ENCODE peak calls at places on chromosome 2, in nine cellular contexts. One of them, this sample, is unnamed.

GRCh38 chr2:158602027-158602426 is 145.3 kb downstream of the PKP4 start:
- DNase-seq in stomach: peak
- DNase-seq in Caki2: no peak
- DNase-seq in DMS153: no peak
- DNase-seq in effector memory CD8-positive, alpha-beta T cell: no peak
- DNase-seq in right cardiac atrium: no peak
- DNase-seq in endothelial cell: no peak
- DNase-seq in T-helper 1 cell: no peak
- DNase-seq in Right ventricle myocardium inferior: no peak
- DNase-seq in this sample: no peak

GRCh38 chr2:96697476-96697875 is 42.4 kb downstream of the LMAN2L start:
- DNase-seq in stomach: no peak
- DNase-seq in Caki2: no peak
- DNase-seq in DMS153: no peak
- DNase-seq in effector memory CD8-positive, alpha-beta T cell: no peak
- DNase-seq in right cardiac atrium: no peak
- DNase-seq in endothelial cell: no peak
- DNase-seq in T-helper 1 cell: no peak
- DNase-seq in Right ventricle myocardium inferior: no peak
- DNase-seq in this sample: no peak

GRCh38 chr2:218368621-218369153 is 12.0 kb downstream of the CATIP start:
- DNase-seq in stomach: no peak
- DNase-seq in Caki2: no peak
- DNase-seq in DMS153: peak
- DNase-seq in effector memory CD8-positive, alpha-beta T cell: no peak
- DNase-seq in right cardiac atrium: peak
- DNase-seq in endothelial cell: no peak
- DNase-seq in T-helper 1 cell: no peak
- DNase-seq in Right ventricle myocardium inferior: peak
- DNase-seq in this sample: peak

GRCh38 chr2:62467100-62467474 is 38.9 kb downstream of the TMEM17 start:
- DNase-seq in stomach: no peak
- DNase-seq in Caki2: no peak
- DNase-seq in DMS153: no peak
- DNase-seq in effector memory CD8-positive, alpha-beta T cell: no peak
- DNase-seq in right cardiac atrium: no peak
- DNase-seq in endothelial cell: no peak
- DNase-seq in T-helper 1 cell: no peak
- DNase-seq in Right ventricle myocardium inferior: no peak
- DNase-seq in this sample: peak

GRCh38 chr2:36294290-36294689 is 61.3 kb upstream of the CRIM1 start:
- DNase-seq in stomach: no peak
- DNase-seq in Caki2: no peak
- DNase-seq in DMS153: no peak
- DNase-seq in effector memory CD8-positive, alpha-beta T cell: no peak
- DNase-seq in right cardiac atrium: no peak
- DNase-seq in endothelial cell: no peak
- DNase-seq in T-helper 1 cell: no peak
- DNase-seq in Right ventricle myocardium inferior: no peak
- DNase-seq in this sample: no peak

GRCh38 chr2:170818294-170819104 is 1.8 kb downstream of the GAD1 start:
- DNase-seq in stomach: no peak
- DNase-seq in Caki2: no peak
- DNase-seq in DMS153: no peak
- DNase-seq in effector memory CD8-positive, alpha-beta T cell: no peak
- DNase-seq in right cardiac atrium: no peak
- DNase-seq in endothelial cell: no peak
- DNase-seq in T-helper 1 cell: no peak
- DNase-seq in Right ventricle myocardium inferior: peak
- DNase-seq in this sample: no peak

GRCh38 chr2:181231151-181231550 is 226.0 kb upstream of the ITGA4 start:
- DNase-seq in stomach: no peak
- DNase-seq in Caki2: no peak
- DNase-seq in DMS153: no peak
- DNase-seq in effector memory CD8-positive, alpha-beta T cell: no peak
- DNase-seq in right cardiac atrium: no peak
- DNase-seq in endothelial cell: no peak
- DNase-seq in T-helper 1 cell: no peak
- DNase-seq in Right ventricle myocardium inferior: no peak
- DNase-seq in this sample: no peak

GRCh38 chr2:37326285-37326684 is 1.7 kb upstream of the PRKD3 start:
- DNase-seq in stomach: no peak
- DNase-seq in Caki2: no peak
- DNase-seq in DMS153: no peak
- DNase-seq in effector memory CD8-positive, alpha-beta T cell: no peak
- DNase-seq in right cardiac atrium: peak
- DNase-seq in endothelial cell: no peak
- DNase-seq in T-helper 1 cell: no peak
- DNase-seq in Right ventricle myocardium inferior: no peak
- DNase-seq in this sample: no peak

GRCh38 chr2:218249686-218250085 is 11.1 kb upstream of the GPBAR1 start:
- DNase-seq in stomach: peak
- DNase-seq in Caki2: no peak
- DNase-seq in DMS153: no peak
- DNase-seq in effector memory CD8-positive, alpha-beta T cell: no peak
- DNase-seq in right cardiac atrium: no peak
- DNase-seq in endothelial cell: no peak
- DNase-seq in T-helper 1 cell: no peak
- DNase-seq in Right ventricle myocardium inferior: no peak
- DNase-seq in this sample: no peak

GRCh38 chr2:72081450-72081849 is 66.2 kb downstream of the CYP26B1 start:
- DNase-seq in stomach: no peak
- DNase-seq in Caki2: no peak
- DNase-seq in DMS153: no peak
- DNase-seq in effector memory CD8-positive, alpha-beta T cell: no peak
- DNase-seq in right cardiac atrium: no peak
- DNase-seq in endothelial cell: no peak
- DNase-seq in T-helper 1 cell: no peak
- DNase-seq in Right ventricle myocardium inferior: no peak
- DNase-seq in this sample: no peak

GRCh38 chr2:47688561-47688960 is 94.4 kb upstream of the MSH6 start:
- DNase-seq in stomach: no peak
- DNase-seq in Caki2: no peak
- DNase-seq in DMS153: peak
- DNase-seq in effector memory CD8-positive, alpha-beta T cell: no peak
- DNase-seq in right cardiac atrium: no peak
- DNase-seq in endothelial cell: peak
- DNase-seq in T-helper 1 cell: no peak
- DNase-seq in Right ventricle myocardium inferior: no peak
- DNase-seq in this sample: peak

GRCh38 chr2:219369447-219369861 is 18.3 kb downstream of the DNPEP start:
- DNase-seq in stomach: peak
- DNase-seq in Caki2: peak
- DNase-seq in DMS153: peak
- DNase-seq in effector memory CD8-positive, alpha-beta T cell: no peak
- DNase-seq in right cardiac atrium: peak
- DNase-seq in endothelial cell: no peak
- DNase-seq in T-helper 1 cell: no peak
- DNase-seq in Right ventricle myocardium inferior: no peak
- DNase-seq in this sample: peak

GRCh38 chr2:18855027-18855426 is 265.7 kb upstream of the NT5C1B start:
- DNase-seq in stomach: no peak
- DNase-seq in Caki2: no peak
- DNase-seq in DMS153: no peak
- DNase-seq in effector memory CD8-positive, alpha-beta T cell: no peak
- DNase-seq in right cardiac atrium: no peak
- DNase-seq in endothelial cell: no peak
- DNase-seq in T-helper 1 cell: no peak
- DNase-seq in Right ventricle myocardium inferior: no peak
- DNase-seq in this sample: no peak

GRCh38 chr2:70201831-70202230 is 11.0 kb upstream of the C2orf42 start:
- DNase-seq in stomach: no peak
- DNase-seq in Caki2: no peak
- DNase-seq in DMS153: no peak
- DNase-seq in effector memory CD8-positive, alpha-beta T cell: no peak
- DNase-seq in right cardiac atrium: no peak
- DNase-seq in endothelial cell: no peak
- DNase-seq in T-helper 1 cell: no peak
- DNase-seq in Right ventricle myocardium inferior: no peak
- DNase-seq in this sample: no peak

GRCh38 chr2:134397146-134397896 is 143.4 kb downstream of the MGAT5 start:
- DNase-seq in stomach: no peak
- DNase-seq in Caki2: no peak
- DNase-seq in DMS153: no peak
- DNase-seq in effector memory CD8-positive, alpha-beta T cell: no peak
- DNase-seq in right cardiac atrium: no peak
- DNase-seq in endothelial cell: no peak
- DNase-seq in T-helper 1 cell: no peak
- DNase-seq in Right ventricle myocardium inferior: no peak
- DNase-seq in this sample: no peak

GRCh38 chr2:216918088-216918680 is 58.3 kb upstream of the TNP1 start:
- DNase-seq in stomach: no peak
- DNase-seq in Caki2: peak
- DNase-seq in DMS153: no peak
- DNase-seq in effector memory CD8-positive, alpha-beta T cell: no peak
- DNase-seq in right cardiac atrium: peak
- DNase-seq in endothelial cell: no peak
- DNase-seq in T-helper 1 cell: no peak
- DNase-seq in Right ventricle myocardium inferior: no peak
- DNase-seq in this sample: peak

GRCh38 chr2:212032032-212032431 is 506.6 kb downstream of the ERBB4 start:
- DNase-seq in stomach: no peak
- DNase-seq in Caki2: peak
- DNase-seq in DMS153: no peak
- DNase-seq in effector memory CD8-positive, alpha-beta T cell: no peak
- DNase-seq in right cardiac atrium: no peak
- DNase-seq in endothelial cell: no peak
- DNase-seq in T-helper 1 cell: no peak
- DNase-seq in Right ventricle myocardium inferior: no peak
- DNase-seq in this sample: no peak

GRCh38 chr2:8145385-8145784 is 536.5 kb upstream of the ID2 start:
- DNase-seq in stomach: no peak
- DNase-seq in Caki2: no peak
- DNase-seq in DMS153: no peak
- DNase-seq in effector memory CD8-positive, alpha-beta T cell: no peak
- DNase-seq in right cardiac atrium: no peak
- DNase-seq in endothelial cell: no peak
- DNase-seq in T-helper 1 cell: no peak
- DNase-seq in Right ventricle myocardium inferior: no peak
- DNase-seq in this sample: no peak

GRCh38 chr2:178870703-178871102 is 63.5 kb upstream of the TTN start:
- DNase-seq in stomach: no peak
- DNase-seq in Caki2: no peak
- DNase-seq in DMS153: no peak
- DNase-seq in effector memory CD8-positive, alpha-beta T cell: no peak
- DNase-seq in right cardiac atrium: no peak
- DNase-seq in endothelial cell: no peak
- DNase-seq in T-helper 1 cell: no peak
- DNase-seq in Right ventricle myocardium inferior: no peak
- DNase-seq in this sample: no peak

GRCh38 chr2:137945229-137945628 is 19.0 kb upstream of the HNMT start:
- DNase-seq in stomach: no peak
- DNase-seq in Caki2: no peak
- DNase-seq in DMS153: no peak
- DNase-seq in effector memory CD8-positive, alpha-beta T cell: no peak
- DNase-seq in right cardiac atrium: no peak
- DNase-seq in endothelial cell: no peak
- DNase-seq in T-helper 1 cell: no peak
- DNase-seq in Right ventricle myocardium inferior: no peak
- DNase-seq in this sample: no peak

GRCh38 chr2:4992226-4992625 is 700.0 kb upstream of the SOX11 start:
- DNase-seq in stomach: no peak
- DNase-seq in Caki2: no peak
- DNase-seq in DMS153: no peak
- DNase-seq in effector memory CD8-positive, alpha-beta T cell: no peak
- DNase-seq in right cardiac atrium: no peak
- DNase-seq in endothelial cell: no peak
- DNase-seq in T-helper 1 cell: no peak
- DNase-seq in Right ventricle myocardium inferior: no peak
- DNase-seq in this sample: no peak

GRCh38 chr2:106825161-106825560 is 60.8 kb downstream of the ST6GAL2 start:
- DNase-seq in stomach: no peak
- DNase-seq in Caki2: peak
- DNase-seq in DMS153: no peak
- DNase-seq in effector memory CD8-positive, alpha-beta T cell: no peak
- DNase-seq in right cardiac atrium: no peak
- DNase-seq in endothelial cell: no peak
- DNase-seq in T-helper 1 cell: no peak
- DNase-seq in Right ventricle myocardium inferior: no peak
- DNase-seq in this sample: no peak

GRCh38 chr2:67806816-67807215 is 256.0 kb downstream of the C1D start:
- DNase-seq in stomach: no peak
- DNase-seq in Caki2: no peak
- DNase-seq in DMS153: no peak
- DNase-seq in effector memory CD8-positive, alpha-beta T cell: no peak
- DNase-seq in right cardiac atrium: no peak
- DNase-seq in endothelial cell: no peak
- DNase-seq in T-helper 1 cell: no peak
- DNase-seq in Right ventricle myocardium inferior: no peak
- DNase-seq in this sample: no peak

GRCh38 chr2:221527759-221528444 is 44.2 kb downstream of the EPHA4 start:
- DNase-seq in stomach: no peak
- DNase-seq in Caki2: no peak
- DNase-seq in DMS153: no peak
- DNase-seq in effector memory CD8-positive, alpha-beta T cell: no peak
- DNase-seq in right cardiac atrium: no peak
- DNase-seq in endothelial cell: no peak
- DNase-seq in T-helper 1 cell: peak
- DNase-seq in Right ventricle myocardium inferior: no peak
- DNase-seq in this sample: no peak

GRCh38 chr2:170845343-170845742 is 28.7 kb downstream of the GAD1 start:
- DNase-seq in stomach: no peak
- DNase-seq in Caki2: no peak
- DNase-seq in DMS153: no peak
- DNase-seq in effector memory CD8-positive, alpha-beta T cell: no peak
- DNase-seq in right cardiac atrium: no peak
- DNase-seq in endothelial cell: peak
- DNase-seq in T-helper 1 cell: no peak
- DNase-seq in Right ventricle myocardium inferior: no peak
- DNase-seq in this sample: no peak

GRCh38 chr2:25671622-25672021 is 1.8 kb downstream of the DTNB start:
- DNase-seq in stomach: peak
- DNase-seq in Caki2: no peak
- DNase-seq in DMS153: no peak
- DNase-seq in effector memory CD8-positive, alpha-beta T cell: no peak
- DNase-seq in right cardiac atrium: no peak
- DNase-seq in endothelial cell: no peak
- DNase-seq in T-helper 1 cell: no peak
- DNase-seq in Right ventricle myocardium inferior: no peak
- DNase-seq in this sample: no peak

GRCh38 chr2:50872543-50872942 is 159.4 kb downstream of the NRXN1 start:
- DNase-seq in stomach: no peak
- DNase-seq in Caki2: no peak
- DNase-seq in DMS153: no peak
- DNase-seq in effector memory CD8-positive, alpha-beta T cell: no peak
- DNase-seq in right cardiac atrium: no peak
- DNase-seq in endothelial cell: no peak
- DNase-seq in T-helper 1 cell: no peak
- DNase-seq in Right ventricle myocardium inferior: no peak
- DNase-seq in this sample: no peak

GRCh38 chr2:201070966-201071304 is 536 bp downstream of the HYCC2 start:
- DNase-seq in stomach: no peak
- DNase-seq in Caki2: peak
- DNase-seq in DMS153: no peak
- DNase-seq in effector memory CD8-positive, alpha-beta T cell: no peak
- DNase-seq in right cardiac atrium: no peak
- DNase-seq in endothelial cell: no peak
- DNase-seq in T-helper 1 cell: no peak
- DNase-seq in Right ventricle myocardium inferior: no peak
- DNase-seq in this sample: peak

GRCh38 chr2:2806711-2807110 is 475.6 kb upstream of the MYT1L start:
- DNase-seq in stomach: no peak
- DNase-seq in Caki2: no peak
- DNase-seq in DMS153: no peak
- DNase-seq in effector memory CD8-positive, alpha-beta T cell: no peak
- DNase-seq in right cardiac atrium: no peak
- DNase-seq in endothelial cell: no peak
- DNase-seq in T-helper 1 cell: no peak
- DNase-seq in Right ventricle myocardium inferior: no peak
- DNase-seq in this sample: no peak

GRCh38 chr2:77192811-77193289 is 329.3 kb downstream of the LRRTM4 start:
- DNase-seq in stomach: no peak
- DNase-seq in Caki2: no peak
- DNase-seq in DMS153: no peak
- DNase-seq in effector memory CD8-positive, alpha-beta T cell: no peak
- DNase-seq in right cardiac atrium: no peak
- DNase-seq in endothelial cell: no peak
- DNase-seq in T-helper 1 cell: no peak
- DNase-seq in Right ventricle myocardium inferior: no peak
- DNase-seq in this sample: no peak

GRCh38 chr2:190786404-190787166 is 94.0 kb upstream of the GLS start:
- DNase-seq in stomach: no peak
- DNase-seq in Caki2: no peak
- DNase-seq in DMS153: no peak
- DNase-seq in effector memory CD8-positive, alpha-beta T cell: no peak
- DNase-seq in right cardiac atrium: no peak
- DNase-seq in endothelial cell: no peak
- DNase-seq in T-helper 1 cell: no peak
- DNase-seq in Right ventricle myocardium inferior: no peak
- DNase-seq in this sample: no peak

This sample was measured in NCI-H2029.